ENCODE peak calls at places on chromosomes 5 and 9, in four cellular contexts. J is frontal cortex, V is HuH-7, G is smooth muscle cell of the brain vasculature. C is an unnamed sample.

GRCh38 chr5:33305530-33305929 is 135.2 kb upstream of the TARS1 start:
- DNase-seq in J (no peak), V (no peak), G (no peak), C (no peak)

GRCh38 chr9:95880011-95880690 is 4.7 kb downstream of the ERCC6L2 start:
- DNase-seq in J (no peak), V (no peak), G (peak), C (no peak)

GRCh38 chr5:178469975-178470692 is 120.1 kb downstream of the COL23A1 start:
- DNase-seq in J (no peak), V (no peak), G (no peak), C (no peak)

GRCh38 chr5:68406767-68407232 is 191.2 kb downstream of the PIK3R1 start:
- DNase-seq in J (no peak), V (peak), G (no peak), C (no peak)

GRCh38 chr5:74272019-74272775 is 368.3 kb downstream of the ENC1 start:
- DNase-seq in J (no peak), V (no peak), G (no peak), C (peak)

GRCh38 chr5:54095969-54096368 is 214.4 kb downstream of the ARL15 start:
- DNase-seq in J (no peak), V (no peak), G (no peak), C (no peak)

GRCh38 chr5:13946111-13946510 is 1.6 kb upstream of the DNAH5 start:
- DNase-seq in J (no peak), V (no peak), G (no peak), C (peak)

GRCh38 chr9:113656771-113657670 is 193.5 kb downstream of the RGS3 start:
- DNase-seq in J (no peak), V (no peak), G (no peak), C (no peak)

GRCh38 chr9:131254107-131254491 is 22.2 kb downstream of the FAM78A start:
- DNase-seq in J (no peak), V (no peak), G (no peak), C (no peak)

GRCh38 chr5:159073030-159073429 is 26.7 kb downstream of the EBF1 start:
- DNase-seq in J (no peak), V (no peak), G (no peak), C (no peak)

GRCh38 chr9:91395553-91396470 is 27.8 kb downstream of the NFIL3 start:
- DNase-seq in J (no peak), V (no peak), G (peak), C (peak)

GRCh38 chr5:95701074-95701473 is 18.3 kb upstream of the SPATA9 start:
- DNase-seq in J (no peak), V (no peak), G (no peak), C (no peak)

GRCh38 chr5:10441992-10442435 is 335 bp downstream of the ROPN1L start:
- DNase-seq in J (no peak), V (peak), G (no peak), C (no peak)

GRCh38 chr5:37552770-37553719 is 173.9 kb downstream of the WDR70 start:
- DNase-seq in J (no peak), V (peak), G (no peak), C (no peak)

GRCh38 chr9:23769307-23769935 is 56.6 kb downstream of the ELAVL2 start:
- DNase-seq in J (no peak), V (no peak), G (peak), C (peak)

GRCh38 chr5:61322738-61323429 is 9.2 kb upstream of the ZSWIM6 start:
- DNase-seq in J (no peak), V (no peak), G (no peak), C (peak)

GRCh38 chr5:169978744-169979143 is 1.6 kb downstream of the INSYN2B start:
- DNase-seq in J (no peak), V (no peak), G (no peak), C (no peak)

GRCh38 chr9:113564804-113565237 is 101.3 kb downstream of the RGS3 start:
- DNase-seq in J (peak), V (no peak), G (no peak), C (peak)

GRCh38 chr5:176769911-176770310 is 40.4 kb upstream of the UNC5A start:
- DNase-seq in J (no peak), V (no peak), G (no peak), C (no peak)

GRCh38 chr9:94619012-94619411 is 20.3 kb downstream of the FBP1 start:
- DNase-seq in J (no peak), V (no peak), G (no peak), C (no peak)

GRCh38 chr5:138981131-138981530 is 106.0 kb upstream of the LRRTM2 start:
- DNase-seq in J (no peak), V (no peak), G (no peak), C (no peak)

GRCh38 chr9:127451681-127452480 is 571 bp downstream of the LRSAM1 start:
- DNase-seq in J (no peak), V (peak), G (no peak), C (peak)

GRCh38 chr5:138743506-138743905 is 9.7 kb upstream of the CTNNA1 start:
- DNase-seq in J (no peak), V (no peak), G (no peak), C (no peak)

GRCh38 chr5:34436761-34437501 is 219.2 kb upstream of the RAI14 start:
- DNase-seq in J (no peak), V (no peak), G (no peak), C (no peak)

GRCh38 chr5:454936-455335 is 12.0 kb downstream of the EXOC3 start:
- DNase-seq in J (no peak), V (no peak), G (no peak), C (no peak)

GRCh38 chr5:132411382-132411925 is 41.9 kb downstream of the SLC22A5 start:
- DNase-seq in J (peak), V (no peak), G (no peak), C (peak)

GRCh38 chr5:89437450-89438435 is 554.8 kb upstream of the MEF2C start:
- DNase-seq in J (no peak), V (no peak), G (no peak), C (no peak)